ENCODE peak calls at places on chromosomes 3 and 15, in four cellular contexts. One of them, this sample, is unnamed.

GRCh38 chr15:39451121-39451698 is 129.7 kb upstream of the THBS1 start:
- ATAC-seq in GM23338: no peak
- ATAC-seq in activated CD4-positive, alpha-beta T cell treated with anti-CD3 and anti-CD28 coated beads for 36 hours: no peak
- ATAC-seq in stimulated activated naive B cell treated with anti-CD40 and anti-IgM and Interleukin-4, amounts not matched to agents 10 μg/mL and 1 μg/mL and 100 μg/mL, for 72 hours: no peak
- ATAC-seq in this sample: no peak

GRCh38 chr15:28107894-28108255 is 8.8 kb upstream of the OCA2 start:
- ATAC-seq in GM23338: no peak
- ATAC-seq in activated CD4-positive, alpha-beta T cell treated with anti-CD3 and anti-CD28 coated beads for 36 hours: peak; percentile 31
- ATAC-seq in stimulated activated naive B cell treated with anti-CD40 and anti-IgM and Interleukin-4, amounts not matched to agents 10 μg/mL and 1 μg/mL and 100 μg/mL, for 72 hours: peak; percentile 20
- ATAC-seq in this sample: no peak

GRCh38 chr3:60319179-60319858 is 931.9 kb downstream of the FHIT start:
- ATAC-seq in GM23338: no peak
- ATAC-seq in activated CD4-positive, alpha-beta T cell treated with anti-CD3 and anti-CD28 coated beads for 36 hours: no peak
- ATAC-seq in stimulated activated naive B cell treated with anti-CD40 and anti-IgM and Interleukin-4, amounts not matched to agents 10 μg/mL and 1 μg/mL and 100 μg/mL, for 72 hours: no peak
- ATAC-seq in this sample: no peak

GRCh38 chr3:64677961-64678716 is 9.7 kb downstream of the ADAMTS9 start:
- ATAC-seq in GM23338: peak; percentile 53
- ATAC-seq in activated CD4-positive, alpha-beta T cell treated with anti-CD3 and anti-CD28 coated beads for 36 hours: no peak
- ATAC-seq in stimulated activated naive B cell treated with anti-CD40 and anti-IgM and Interleukin-4, amounts not matched to agents 10 μg/mL and 1 μg/mL and 100 μg/mL, for 72 hours: no peak
- ATAC-seq in this sample: no peak

GRCh38 chr3:125128861-125129501 is 73.2 kb upstream of the HEG1 start:
- ATAC-seq in GM23338: no peak
- ATAC-seq in activated CD4-positive, alpha-beta T cell treated with anti-CD3 and anti-CD28 coated beads for 36 hours: no peak
- ATAC-seq in stimulated activated naive B cell treated with anti-CD40 and anti-IgM and Interleukin-4, amounts not matched to agents 10 μg/mL and 1 μg/mL and 100 μg/mL, for 72 hours: no peak
- ATAC-seq in this sample: no peak

GRCh38 chr15:42929449-42929848 is 8.9 kb upstream of the TTBK2 start:
- ATAC-seq in GM23338: no peak
- ATAC-seq in activated CD4-positive, alpha-beta T cell treated with anti-CD3 and anti-CD28 coated beads for 36 hours: no peak
- ATAC-seq in stimulated activated naive B cell treated with anti-CD40 and anti-IgM and Interleukin-4, amounts not matched to agents 10 μg/mL and 1 μg/mL and 100 μg/mL, for 72 hours: no peak
- ATAC-seq in this sample: no peak

GRCh38 chr15:29612096-29612495 is 210.2 kb downstream of the TJP1 start:
- ATAC-seq in GM23338: peak; percentile 56
- ATAC-seq in activated CD4-positive, alpha-beta T cell treated with anti-CD3 and anti-CD28 coated beads for 36 hours: no peak
- ATAC-seq in stimulated activated naive B cell treated with anti-CD40 and anti-IgM and Interleukin-4, amounts not matched to agents 10 μg/mL and 1 μg/mL and 100 μg/mL, for 72 hours: no peak
- ATAC-seq in this sample: no peak

GRCh38 chr3:142595581-142595950 is 627 bp upstream of the PLS1 start:
- ATAC-seq in GM23338: no peak
- ATAC-seq in activated CD4-positive, alpha-beta T cell treated with anti-CD3 and anti-CD28 coated beads for 36 hours: no peak
- ATAC-seq in stimulated activated naive B cell treated with anti-CD40 and anti-IgM and Interleukin-4, amounts not matched to agents 10 μg/mL and 1 μg/mL and 100 μg/mL, for 72 hours: no peak
- ATAC-seq in this sample: no peak

This sample was measured in activated T-helper 17 cell treated with anti-CD3 and anti-CD28 coated beads, Interleukin-2, amount 50 U/mL, for 72 hours.